ENCODE peak calls at places on chromosome 13, in five cellular contexts. One of them, this sample, is unnamed.

GRCh38 chr13:113852536-113853517 is 11.0 kb downstream of the GAS6 start:
- DNase-seq in Calu3: no peak
- DNase-seq in mammary epithelial cell: no peak
- DNase-seq in HCEC 1CT: no peak
- DNase-seq in nephron progenitor cell: no peak
- DNase-seq in this sample: no peak

GRCh38 chr13:52830946-52831345 is 17.5 kb downstream of the PCDH8 start:
- DNase-seq in HCEC 1CT: no peak
- DNase-seq in Calu3: no peak
- DNase-seq in nephron progenitor cell: no peak
- DNase-seq in mammary epithelial cell: peak
- DNase-seq in this sample: no peak

GRCh38 chr13:75670496-75670895 is 34.4 kb downstream of the LMO7 start:
- DNase-seq in HCEC 1CT: peak
- DNase-seq in Calu3: no peak
- DNase-seq in mammary epithelial cell: no peak
- DNase-seq in nephron progenitor cell: no peak
- DNase-seq in this sample: no peak

GRCh38 chr13:114131581-114132418 is 623 bp downstream of the RASA3 start:
- DNase-seq in nephron progenitor cell: no peak
- DNase-seq in HCEC 1CT: peak
- DNase-seq in mammary epithelial cell: peak
- DNase-seq in Calu3: no peak
- DNase-seq in this sample: no peak

GRCh38 chr13:74135306-74136088 is 1.3 kb upstream of the KLF12 start:
- DNase-seq in mammary epithelial cell: peak
- DNase-seq in nephron progenitor cell: peak
- DNase-seq in HCEC 1CT: peak
- DNase-seq in Calu3: peak
- DNase-seq in this sample: peak

GRCh38 chr13:76522083-76522755 is 364.0 kb downstream of the KCTD12 start:
- DNase-seq in Calu3: no peak
- DNase-seq in nephron progenitor cell: no peak
- DNase-seq in mammary epithelial cell: peak
- DNase-seq in HCEC 1CT: no peak
- DNase-seq in this sample: no peak

GRCh38 chr13:23380534-23380933 is 53.0 kb downstream of the SACS start:
- DNase-seq in Calu3: no peak
- DNase-seq in HCEC 1CT: peak
- DNase-seq in nephron progenitor cell: no peak
- DNase-seq in mammary epithelial cell: no peak
- DNase-seq in this sample: no peak

GRCh38 chr13:68929055-68929454 is 1178.6 kb upstream of the ATXN8OS start:
- DNase-seq in mammary epithelial cell: no peak
- DNase-seq in Calu3: no peak
- DNase-seq in nephron progenitor cell: no peak
- DNase-seq in HCEC 1CT: no peak
- DNase-seq in this sample: no peak

GRCh38 chr13:80083516-80084085 is 257.3 kb downstream of the SPRY2 start:
- DNase-seq in HCEC 1CT: peak
- DNase-seq in mammary epithelial cell: no peak
- DNase-seq in nephron progenitor cell: no peak
- DNase-seq in Calu3: no peak
- DNase-seq in this sample: no peak

GRCh38 chr13:94329754-94330551 is 149.5 kb downstream of the DCT start:
- DNase-seq in nephron progenitor cell: no peak
- DNase-seq in mammary epithelial cell: peak
- DNase-seq in HCEC 1CT: peak
- DNase-seq in Calu3: no peak
- DNase-seq in this sample: no peak

GRCh38 chr13:114136576-114136975 is 4.2 kb upstream of the RASA3 start:
- DNase-seq in HCEC 1CT: no peak
- DNase-seq in Calu3: no peak
- DNase-seq in nephron progenitor cell: no peak
- DNase-seq in mammary epithelial cell: no peak
- DNase-seq in this sample: no peak

GRCh38 chr13:50969691-50970090 is 60.1 kb downstream of the RNASEH2B start:
- DNase-seq in HCEC 1CT: no peak
- DNase-seq in nephron progenitor cell: peak
- DNase-seq in Calu3: no peak
- DNase-seq in mammary epithelial cell: peak
- DNase-seq in this sample: no peak

GRCh38 chr13:26022538-26023292 is 29.1 kb downstream of the SHISA2 start:
- DNase-seq in mammary epithelial cell: peak
- DNase-seq in Calu3: peak
- DNase-seq in nephron progenitor cell: peak
- DNase-seq in HCEC 1CT: no peak
- DNase-seq in this sample: peak

GRCh38 chr13:62119739-62120700 is 704.4 kb upstream of the PCDH20 start:
- DNase-seq in nephron progenitor cell: no peak
- DNase-seq in Calu3: no peak
- DNase-seq in mammary epithelial cell: no peak
- DNase-seq in HCEC 1CT: peak
- DNase-seq in this sample: no peak

GRCh38 chr13:34657716-34658115 is 284.4 kb upstream of the NBEA start:
- DNase-seq in Calu3: no peak
- DNase-seq in HCEC 1CT: no peak
- DNase-seq in nephron progenitor cell: no peak
- DNase-seq in mammary epithelial cell: peak
- DNase-seq in this sample: no peak

GRCh38 chr13:23461544-23461943 is 28.0 kb upstream of the SACS start:
- DNase-seq in HCEC 1CT: no peak
- DNase-seq in mammary epithelial cell: no peak
- DNase-seq in nephron progenitor cell: no peak
- DNase-seq in Calu3: no peak
- DNase-seq in this sample: no peak

GRCh38 chr13:104385409-104385808 is 1319.2 kb upstream of the SLC10A2 start:
- DNase-seq in mammary epithelial cell: peak
- DNase-seq in Calu3: no peak
- DNase-seq in nephron progenitor cell: no peak
- DNase-seq in HCEC 1CT: no peak
- DNase-seq in this sample: no peak

GRCh38 chr13:38641164-38641948 is 45.5 kb upstream of the FREM2 start:
- DNase-seq in nephron progenitor cell: no peak
- DNase-seq in mammary epithelial cell: no peak
- DNase-seq in Calu3: no peak
- DNase-seq in HCEC 1CT: peak
- DNase-seq in this sample: no peak

GRCh38 chr13:93183302-93183701 is 43.3 kb upstream of the GPC6 start:
- DNase-seq in nephron progenitor cell: no peak
- DNase-seq in mammary epithelial cell: no peak
- DNase-seq in Calu3: no peak
- DNase-seq in HCEC 1CT: no peak
- DNase-seq in this sample: no peak

GRCh38 chr13:76035711-76036110 is 399.6 kb downstream of the LMO7 start:
- DNase-seq in HCEC 1CT: peak
- DNase-seq in mammary epithelial cell: no peak
- DNase-seq in nephron progenitor cell: no peak
- DNase-seq in Calu3: no peak
- DNase-seq in this sample: no peak

GRCh38 chr13:21949818-21950429 is 279.1 kb downstream of the FGF9 start:
- DNase-seq in Calu3: no peak
- DNase-seq in mammary epithelial cell: no peak
- DNase-seq in nephron progenitor cell: peak
- DNase-seq in HCEC 1CT: no peak
- DNase-seq in this sample: no peak

GRCh38 chr13:23741879-23742510 is 147.2 kb downstream of the MIPEP start:
- DNase-seq in HCEC 1CT: no peak
- DNase-seq in nephron progenitor cell: peak
- DNase-seq in Calu3: peak
- DNase-seq in mammary epithelial cell: no peak
- DNase-seq in this sample: no peak

GRCh38 chr13:113929628-113930615 is 44.0 kb downstream of the C13orf46 start:
- DNase-seq in mammary epithelial cell: no peak
- DNase-seq in HCEC 1CT: no peak
- DNase-seq in nephron progenitor cell: no peak
- DNase-seq in Calu3: no peak
- DNase-seq in this sample: no peak

GRCh38 chr13:79525458-79525857 is 44.5 kb downstream of the NDFIP2 start:
- DNase-seq in nephron progenitor cell: no peak
- DNase-seq in Calu3: no peak
- DNase-seq in HCEC 1CT: no peak
- DNase-seq in mammary epithelial cell: peak
- DNase-seq in this sample: no peak

GRCh38 chr13:93984876-93985275 is 494.6 kb downstream of the DCT start:
- DNase-seq in nephron progenitor cell: no peak
- DNase-seq in mammary epithelial cell: no peak
- DNase-seq in HCEC 1CT: no peak
- DNase-seq in Calu3: no peak
- DNase-seq in this sample: no peak

GRCh38 chr13:25347156-25347555 is 24.6 kb upstream of the ATP8A2 start:
- DNase-seq in mammary epithelial cell: no peak
- DNase-seq in HCEC 1CT: no peak
- DNase-seq in Calu3: no peak
- DNase-seq in nephron progenitor cell: no peak
- DNase-seq in this sample: no peak

GRCh38 chr13:110565296-110565695 is 3.8 kb upstream of the RAB20 start:
- DNase-seq in HCEC 1CT: no peak
- DNase-seq in nephron progenitor cell: no peak
- DNase-seq in mammary epithelial cell: no peak
- DNase-seq in Calu3: no peak
- DNase-seq in this sample: no peak

GRCh38 chr13:112977091-112977490 is 8.1 kb downstream of the MCF2L start:
- DNase-seq in Calu3: no peak
- DNase-seq in mammary epithelial cell: no peak
- DNase-seq in nephron progenitor cell: no peak
- DNase-seq in HCEC 1CT: no peak
- DNase-seq in this sample: no peak

GRCh38 chr13:40657307-40657706 is 9.1 kb downstream of the FOXO1 start:
- DNase-seq in Calu3: no peak
- DNase-seq in nephron progenitor cell: no peak
- DNase-seq in HCEC 1CT: no peak
- DNase-seq in mammary epithelial cell: no peak
- DNase-seq in this sample: no peak

GRCh38 chr13:40185393-40185792 is 481.0 kb downstream of the FOXO1 start:
- DNase-seq in nephron progenitor cell: no peak
- DNase-seq in mammary epithelial cell: no peak
- DNase-seq in HCEC 1CT: no peak
- DNase-seq in Calu3: no peak
- DNase-seq in this sample: no peak

GRCh38 chr13:111469916-111470506 is 149.6 kb downstream of the TEX29 start:
- DNase-seq in Calu3: no peak
- DNase-seq in HCEC 1CT: no peak
- DNase-seq in nephron progenitor cell: no peak
- DNase-seq in mammary epithelial cell: no peak
- DNase-seq in this sample: no peak

GRCh38 chr13:67366533-67366932 is 136.4 kb upstream of the PCDH9 start:
- DNase-seq in nephron progenitor cell: no peak
- DNase-seq in mammary epithelial cell: no peak
- DNase-seq in Calu3: no peak
- DNase-seq in HCEC 1CT: peak
- DNase-seq in this sample: no peak

GRCh38 chr13:53264751-53265150 is 236.1 kb downstream of the OLFM4 start:
- DNase-seq in nephron progenitor cell: no peak
- DNase-seq in HCEC 1CT: no peak
- DNase-seq in mammary epithelial cell: no peak
- DNase-seq in Calu3: no peak
- DNase-seq in this sample: no peak

This sample was measured in lung.